ENCODE peak calls at places on chromosomes 12 and 14, in six cellular contexts. G is pancreas; O is heart left ventricle; S is CD8-positive, alpha-beta T cell; W is HepG2; C is GM12878. Q is an unnamed sample. For H3K36me3, the result is how much of the 10 kb centered on the place peaks cover.

GRCh38 chr12:67434653-67435375 is 165.7 kb downstream of the CAND1 start:
- ATAC-seq in G (peak), O (peak), S (no peak), W (peak), C (no peak), Q (no peak)

GRCh38 chr12:4562034-4562657 is at the start of gene DYRK4:
- ATAC-seq in G (peak), O (peak), S (no peak), W (peak), C (no peak), Q (peak)

GRCh38 chr14:77570706-77571293 is 45.6 kb downstream of the SPTLC2 start:
- ATAC-seq in G (no peak), O (peak), S (no peak), W (no peak), C (no peak), Q (no peak)

GRCh38 chr12:27754795-27755194 is 25.2 kb upstream of the KLHL42 start:
- ATAC-seq in G (peak), O (no peak), S (no peak), W (no peak), C (no peak), Q (no peak)

GRCh38 chr12:40248585-40249297 is 23.9 kb downstream of the LRRK2 start:
- ATAC-seq in G (no peak), O (no peak), S (no peak), W (no peak), C (peak), Q (no peak)

GRCh38 chr12:18859400-18859799 is 121.5 kb downstream of the CAPZA3 start:
- ATAC-seq in G (no peak), O (peak), S (no peak), W (no peak), C (no peak), Q (no peak)

GRCh38 chr12:46442239-46442638 is 69.7 kb upstream of the SLC38A2 start:
- ATAC-seq in G (no peak), O (no peak), S (no peak), W (no peak), C (no peak), Q (no peak)

GRCh38 chr12:124812972-124813371 is 50.7 kb downstream of the SCARB1 start:
- ATAC-seq in G (no peak), O (no peak), S (no peak), W (no peak), C (no peak), Q (no peak)

GRCh38 chr12:10641735-10642500 is 28.5 kb upstream of the MAGOHB start:
- ATAC-seq in G (peak), O (peak), S (no peak), W (no peak), C (no peak), Q (peak)

GRCh38 chr12:111369496-111370220 is 763 bp upstream of the PHETA1 start:
- ATAC-seq in G (no peak), O (no peak), S (no peak), W (no peak), C (no peak), Q (no peak)

GRCh38 chr14:60346706-60347105 is 97.7 kb downstream of the PPM1A start:
- ATAC-seq in G (peak), O (no peak), S (no peak), W (no peak), C (no peak), Q (no peak)

GRCh38 chr12:120980800-120981368 is 2.5 kb downstream of the HNF1A start:
- ATAC-seq in G (peak), O (no peak), S (no peak), W (peak), C (no peak), Q (no peak)

GRCh38 chr14:75978249-75978731 is 3.5 kb downstream of the TGFB3 start:
- ATAC-seq in G (no peak), O (no peak), S (peak), W (peak), C (no peak), Q (no peak)

GRCh38 chr12:14979468-14979867 is 6.6 kb downstream of the PDE6H start:
- ATAC-seq in G (no peak), O (no peak), S (no peak), W (no peak), C (peak), Q (no peak)

GRCh38 chr12:123696641-123697040 is 15.5 kb upstream of the ATP6V0A2 start:
- ATAC-seq in G (peak), O (no peak), S (no peak), W (no peak), C (no peak), Q (no peak)

GRCh38 chr12:6697584-6698351 is 2.8 kb downstream of the PIANP start:
- ATAC-seq in G (peak), O (peak), S (no peak), W (peak), C (peak), Q (no peak)

GRCh38 chr12:91913124-91913523 is 232.5 kb downstream of the BTG1 start:
- ATAC-seq in G (no peak), O (no peak), S (no peak), W (no peak), C (no peak), Q (no peak)

GRCh38 chr12:104569348-104570173 is 112.8 kb downstream of the CHST11 start:
- ATAC-seq in G (no peak), O (peak), S (peak), W (no peak), C (peak), Q (peak)

GRCh38 chr14:106422066-106422465 is 895.7 kb downstream of the TMEM121 start:
- ATAC-seq in G (no peak), O (no peak), S (no peak), W (no peak), C (no peak), Q (no peak)

GRCh38 chr12:20000229-20000869 is 368.0 kb upstream of the PDE3A start:
- ATAC-seq in G (no peak), O (peak), S (no peak), W (no peak), C (no peak), Q (no peak)

GRCh38 chr14:57865450-57866198 is at the start of gene SLC35F4:
- ATAC-seq in G (peak), O (no peak), S (no peak), W (no peak), C (no peak), Q (peak)

GRCh38 chr12:43816168-43816567 is 10.1 kb upstream of the TWF1 start:
- ATAC-seq in G (no peak), O (no peak), S (no peak), W (no peak), C (peak), Q (no peak)

GRCh38 chr12:104165801-104166200 is 27.8 kb upstream of the NFYB start:
- ATAC-seq in G (no peak), O (peak), S (no peak), W (no peak), C (no peak), Q (no peak)

GRCh38 chr12:69066420-69067373 is 133.7 kb upstream of the CPM start:
- ATAC-seq in G (no peak), O (peak), S (no peak), W (no peak), C (no peak), Q (no peak)

GRCh38 chr14:56300495-56300894 is 182.3 kb downstream of the PELI2 start:
- ATAC-seq in G (no peak), O (no peak), S (no peak), W (no peak), C (no peak), Q (no peak)

GRCh38 chr12:74896186-74896585 is 313.5 kb downstream of the KCNC2 start:
- ATAC-seq in G (no peak), O (no peak), S (no peak), W (no peak), C (no peak), Q (no peak)

GRCh38 chr12:69529021-69529420 is 56.2 kb upstream of the CCT2 start:
- ATAC-seq in G (no peak), O (no peak), S (no peak), W (no peak), C (peak), Q (no peak)

GRCh38 chr14:55928316-55928715 is 189.9 kb upstream of the PELI2 start:
- ATAC-seq in G (peak), O (no peak), S (no peak), W (no peak), C (no peak), Q (no peak)

GRCh38 chr14:78997811-78998210 is 827.6 kb downstream of the NRXN3 start:
- ATAC-seq in G (no peak), O (no peak), S (no peak), W (no peak), C (no peak), Q (no peak)

GRCh38 chr14:99224116-99224910 is 47.7 kb downstream of the BCL11B start:
- ATAC-seq in G (no peak), O (no peak), S (peak), W (peak), C (peak), Q (no peak)

GRCh38 chr14:52244328-52244727 is 23.2 kb upstream of the PTGDR start:
- ATAC-seq in G (no peak), O (no peak), S (no peak), W (no peak), C (peak), Q (no peak)

GRCh38 chr14:56949828-56950227 is 139.5 kb upstream of the OTX2 start:
- ATAC-seq in G (peak), O (no peak), S (no peak), W (no peak), C (no peak), Q (no peak)

GRCh38 chr12:53200107-53200457 is 7.0 kb downstream of the ITGB7 start:
- ATAC-seq in G (no peak), O (no peak), S (no peak), W (no peak), C (peak), Q (no peak)

GRCh38 chr12:124046206-124046740 is 73.3 kb downstream of the ZNF664 start:
- ATAC-seq in G (no peak), O (no peak), S (no peak), W (no peak), C (no peak), Q (no peak)

GRCh38 chr12:123149088-123149827 is 1.6 kb downstream of the PITPNM2 start:
- ATAC-seq in G (no peak), O (peak), S (no peak), W (peak), C (no peak), Q (no peak)

GRCh38 chr14:90193925-90194324 is 62.4 kb upstream of the PSMC1 start:
- ATAC-seq in G (no peak), O (no peak), S (no peak), W (peak), C (peak), Q (no peak)
- TF ChIP-seq CTCF in G (no peak), O (peak), S (no peak), W (peak), C (peak), Q (no peak)

DNA sequence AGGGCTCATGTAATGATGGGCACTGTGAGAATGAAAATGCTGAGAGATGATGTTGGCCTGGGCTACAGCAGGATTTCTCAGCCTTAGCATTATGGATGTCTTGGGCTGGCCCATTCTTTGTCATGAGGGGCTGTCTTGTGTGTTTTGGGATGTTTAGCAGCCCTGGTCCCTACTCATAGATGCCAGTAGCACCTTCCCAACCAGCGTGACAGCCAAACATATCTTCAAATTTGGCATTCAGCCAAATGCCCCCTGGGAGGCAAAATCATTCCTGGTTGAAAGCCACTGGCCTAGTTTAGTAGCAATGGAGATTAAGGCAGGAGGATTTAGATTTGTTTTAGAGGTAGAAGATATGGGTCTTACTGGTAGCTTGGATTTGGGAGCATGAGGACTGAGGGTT is 26.6 kb downstream of the UBE3B start:
- ATAC-seq in G (no peak), O (no peak), S (no peak), W (no peak), C (no peak), Q (no peak)
- H3K36me3 ChIP-seq in G (under half), O (half or more), S (half or more), W (under half), C (under half), Q (under half)

GRCh38 chr12:2743478-2743877 is 51.3 kb upstream of the FKBP4 start:
- ATAC-seq in G (no peak), O (no peak), S (no peak), W (no peak), C (no peak), Q (no peak)

GRCh38 chr12:2739069-2739468 is 55.7 kb upstream of the FKBP4 start:
- ATAC-seq in G (no peak), O (no peak), S (no peak), W (no peak), C (no peak), Q (no peak)

GRCh38 chr12:2745655-2746054 is 49.1 kb upstream of the FKBP4 start:
- ATAC-seq in G (no peak), O (no peak), S (no peak), W (no peak), C (no peak), Q (no peak)

GRCh38 chr12:2737656-2738241 is 57.0 kb upstream of the FKBP4 start:
- ATAC-seq in G (no peak), O (no peak), S (no peak), W (no peak), C (no peak), Q (no peak)

DNA sequence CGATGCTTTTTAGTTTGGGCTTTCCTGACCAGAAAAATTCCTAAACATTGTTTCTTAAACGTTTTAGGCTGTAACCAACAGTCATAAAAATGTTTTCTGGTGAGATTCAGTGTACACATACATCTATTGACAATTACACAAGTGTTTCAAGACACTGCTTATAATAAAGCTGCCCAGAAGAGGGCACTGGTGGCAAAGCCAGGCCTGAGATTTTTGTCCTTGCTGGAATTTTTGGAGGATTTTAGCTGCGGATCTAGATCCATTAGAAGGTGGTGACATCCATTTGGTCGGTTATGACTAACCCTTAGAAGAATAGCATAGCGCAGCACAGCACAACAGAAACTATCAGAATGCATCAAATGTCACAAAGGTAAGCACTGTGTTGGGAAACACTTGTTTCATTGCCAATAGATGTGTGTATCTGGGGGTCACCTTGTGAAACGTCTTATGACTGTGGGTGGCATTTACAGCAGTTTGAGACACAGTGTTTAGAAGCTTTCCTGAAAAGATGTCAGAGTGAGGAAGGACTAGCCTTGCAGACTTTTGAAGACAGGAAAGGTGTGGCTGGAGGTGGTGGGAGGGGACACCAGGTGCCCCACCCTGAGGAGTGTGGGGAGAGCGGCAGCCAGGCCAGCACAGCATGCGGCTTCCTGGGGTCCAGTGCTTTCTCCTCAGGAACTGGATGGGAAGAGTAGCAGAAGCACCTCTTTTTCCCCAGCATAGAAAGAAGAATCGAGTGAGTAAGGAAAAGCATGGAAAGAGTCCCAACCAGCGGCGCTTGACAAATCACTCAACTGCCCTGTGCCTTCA is 54.7 kb upstream of the FKBP4 start:
- ATAC-seq in G (peak), O (no peak), S (no peak), W (peak), C (no peak), Q (no peak)
- TF ChIP-seq CTCF in G (peak), O (peak), S (no peak), W (peak), C (peak), Q (no peak)

DNA sequence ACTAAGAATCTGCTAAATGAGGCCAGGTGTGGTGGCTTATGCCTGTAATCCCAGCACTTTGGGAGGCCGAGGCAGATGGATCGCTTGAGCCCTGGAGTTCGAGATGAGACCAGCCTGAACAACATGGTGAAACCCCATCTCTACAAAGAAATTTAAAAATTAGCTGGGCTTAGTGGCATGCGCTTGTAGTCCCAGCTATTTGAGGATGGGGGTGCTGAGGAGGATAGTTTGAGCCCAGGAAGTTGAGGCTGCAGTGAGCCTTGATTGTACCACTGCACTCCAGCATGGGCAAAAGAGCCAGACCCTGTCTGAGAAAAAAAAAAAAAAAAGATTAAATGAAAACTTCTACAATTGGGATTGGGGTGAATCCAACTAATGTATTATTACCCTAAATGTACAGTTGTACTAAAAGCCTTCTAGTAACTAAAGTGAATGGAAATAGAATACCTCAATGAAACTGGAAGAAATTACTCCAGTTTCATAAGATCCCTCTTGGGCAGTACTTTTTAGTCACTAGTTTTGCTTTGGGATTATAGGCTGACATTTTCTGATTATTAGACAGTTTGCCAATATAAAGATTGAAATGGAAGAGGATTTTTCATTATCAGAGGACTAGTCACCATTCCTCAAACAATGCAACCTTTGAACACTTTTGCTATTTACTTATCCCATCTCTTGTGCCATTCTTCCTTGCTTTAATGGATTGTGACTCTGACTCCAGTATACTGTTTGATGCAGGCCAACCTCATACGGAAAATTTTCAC is 14.3 kb downstream of the COCH start:
- ATAC-seq in G (no peak), O (peak), S (no peak), W (peak), C (peak), Q (no peak)
- H3K36me3 ChIP-seq in G (under half), O (under half), S (under half), W (under half), C (under half), Q (under half)